ENCODE peak calls at places on chromosomes 13 and 19, in nine cellular contexts. S, F, L, A, B, O, T, P and Z are unnamed samples.

GRCh38 chr13:107712145-107712544 is 503.2 kb downstream of the LIG4 start:
- DNase-seq in O (no peak), S (no peak), T (no peak), L (no peak), B (no peak), P (no peak), A (no peak), F (no peak), Z (no peak)

GRCh38 chr13:23980160-23980551 is 82.9 kb upstream of the C1QTNF9B start:
- DNase-seq in F (peak; percentile 67), O (peak; percentile 85), B (peak; percentile 93), S (peak; percentile 82), P (peak; percentile 91), A (peak; percentile 89), L (peak; percentile 85), T (peak; percentile 95), Z (peak; percentile 98)

GRCh38 chr19:28656644-28657043 is 556.3 kb downstream of the UQCRFS1 start:
- DNase-seq in L (no peak), S (no peak), A (no peak), T (no peak), B (no peak), O (no peak), F (no peak), P (no peak), Z (no peak)

GRCh38 chr19:43545276-43545675 is 12.3 kb downstream of the ZNF575 start:
- DNase-seq in P (no peak), L (no peak), B (no peak), S (no peak), F (no peak), T (no peak), O (no peak), A (no peak), Z (no peak)

GRCh38 chr13:106617561-106617960 is 49.6 kb upstream of the ARGLU1 start:
- DNase-seq in O (peak; percentile 35), T (peak; percentile 61), P (no peak), B (peak; percentile 85), A (no peak), F (no peak), L (no peak), S (peak; percentile 39), Z (no peak)

GRCh38 chr13:50275392-50276063 is 260.3 kb downstream of the KCNRG start:
- DNase-seq in F (no peak), S (no peak), P (no peak), O (no peak), B (no peak), L (no peak), A (no peak), T (no peak), Z (no peak)

GRCh38 chr19:3479819-3480215 is 508 bp downstream of the SMIM24 start:
- DNase-seq in A (no peak), S (no peak), B (peak; percentile 76), T (no peak), O (no peak), L (no peak), F (no peak), P (no peak), Z (peak; percentile 48)

GRCh38 chr19:51294211-51294976 is 17.1 kb upstream of the IGLON5 start:
- DNase-seq in B (peak; percentile 81), F (no peak), L (no peak), O (no peak), A (no peak), T (peak; percentile 27), S (no peak), P (no peak), Z (no peak)

GRCh38 chr19:13119654-13120053 is 1.6 kb downstream of the NACC1 start:
- DNase-seq in T (no peak), P (no peak), L (no peak), B (peak; percentile 45), S (no peak), F (no peak), A (no peak), O (no peak), Z (no peak)

GRCh38 chr19:10655457-10656312 is 1.5 kb downstream of the ILF3 start:
- DNase-seq in B (peak; percentile 70), L (no peak), O (no peak), F (no peak), P (no peak), A (no peak), S (peak; percentile 44), T (peak; percentile 52), Z (peak; percentile 78)

GRCh38 chr19:4360641-4361151 is 17.3 kb downstream of the MPND start:
- DNase-seq in T (no peak), B (peak; percentile 73), A (no peak), L (no peak), F (no peak), S (no peak), P (no peak), O (no peak), Z (no peak)

GRCh38 chr19:34365463-34366401 is 736 bp downstream of the GPI start:
- DNase-seq in P (peak; percentile 66), A (peak; percentile 70), S (peak; percentile 32), T (peak; percentile 57), F (no peak), L (peak; percentile 57), O (no peak), B (peak; percentile 72), Z (peak; percentile 58)

DNA sequence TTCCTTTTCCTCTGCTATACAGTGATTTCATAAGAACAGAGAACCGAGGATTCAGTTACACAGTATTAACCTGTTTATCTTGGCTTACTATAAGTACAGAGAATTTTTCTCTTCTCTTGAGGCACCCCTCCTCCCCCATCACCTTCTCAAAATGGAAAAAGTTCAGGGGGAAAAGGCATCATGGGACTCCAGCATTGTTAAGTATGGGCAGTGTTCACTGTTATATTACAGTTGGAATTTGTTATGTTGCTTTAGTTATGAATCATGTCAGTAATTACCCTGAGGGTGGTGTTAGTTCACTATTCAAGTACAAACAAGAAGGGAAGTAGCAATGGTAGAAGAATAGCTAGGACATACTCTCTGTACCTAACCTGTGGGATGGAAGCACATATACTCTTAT is 12.1 kb downstream of the LPAR6 start:
- DNase-seq in F (no peak), L (no peak), A (no peak), O (no peak), B (no peak), T (no peak), S (peak; percentile 46), P (no peak), Z (no peak)
- H3K4me1 ChIP-seq in F (peaks cover 3% of the 10 kb centered on the region), L (peaks cover 68% of the 10 kb centered on the region), A (peaks cover 5% of the 10 kb centered on the region), O (no peaks in the 10 kb centered on the region), B (no peaks in the 10 kb centered on the region), T (no peaks in the 10 kb centered on the region), S (peaks cover 5% of the 10 kb centered on the region), P (peaks cover 3% of the 10 kb centered on the region), Z (no peaks in the 10 kb centered on the region)

GRCh38 chr13:27790523-27790922 is 1.8 kb upstream of the GSX1 start:
- DNase-seq in O (no peak), A (no peak), F (no peak), P (no peak), T (peak; percentile 55), L (no peak), S (no peak), B (no peak), Z (no peak)
- H3K4me3 ChIP-seq in O (no peak overlapping the region), A (peak overlapping the region; percentile 53), F (no peak overlapping the region), P (no peak overlapping the region), T (no peak overlapping the region), L (peak overlapping the region; percentile 57), S (no peak overlapping the region), B (no peak overlapping the region), Z (no peak overlapping the region)

GRCh38 chr13:40648841-40649240 is 17.6 kb downstream of the FOXO1 start:
- DNase-seq in B (peak; percentile 77), O (no peak), T (no peak), F (no peak), P (no peak), L (no peak), S (no peak), A (no peak), Z (no peak)
- H3K4me1 ChIP-seq in B (peaks cover 8% of the 10 kb centered on the region), O (peaks cover 38% of the 10 kb centered on the region), T (peaks cover 40% of the 10 kb centered on the region), F (peaks cover 34% of the 10 kb centered on the region), P (peaks cover 19% of the 10 kb centered on the region), L (peaks cover 89% of the 10 kb centered on the region), S (no peaks in the 10 kb centered on the region), A (peaks cover 71% of the 10 kb centered on the region), Z (peaks cover 8% of the 10 kb centered on the region)

DNA sequence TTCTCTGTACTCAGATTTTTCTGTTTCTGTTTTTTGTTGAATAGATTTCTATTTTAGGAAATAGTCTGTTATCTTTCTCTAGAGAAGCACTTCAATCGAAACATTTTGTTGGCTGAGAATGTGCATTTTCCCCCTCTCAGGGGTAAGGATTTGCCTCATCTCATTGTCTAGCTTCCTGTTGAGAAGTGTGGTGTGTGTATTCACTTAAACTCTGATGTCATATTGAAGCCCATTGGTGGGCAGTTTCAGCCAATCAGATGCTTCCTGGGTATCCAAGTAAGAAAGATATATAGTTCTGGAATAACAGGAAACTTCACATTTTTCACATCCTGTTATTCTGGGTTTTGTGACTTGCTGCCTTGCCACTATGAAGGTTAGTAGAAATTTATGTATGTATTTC is 87.6 kb downstream of the ARHGEF7 start:
- DNase-seq in L (no peak), S (peak; percentile 93), O (no peak), A (no peak), T (no peak), F (peak; percentile 46), P (no peak), B (no peak), Z (peak; percentile 47)
- H3K4me3 ChIP-seq in L (peak overlapping the region; percentile 60), S (no peak overlapping the region), O (no peak overlapping the region), A (peak overlapping the region; percentile 56), T (no peak overlapping the region), F (no peak overlapping the region), P (no peak overlapping the region), B (no peak overlapping the region), Z (no peak overlapping the region)